ENCODE peak calls at places on chromosomes 1 and 21, in eight cellular contexts. One of them, this sample, is unnamed.
A peak's percentile ranks its signal among the peaks of the same experiment; 100 is the strongest.

GRCh38 chr1:65177457-65177856 is 29.5 kb downstream of the AK4 start:
- DNase-seq in NCI-H1092 treated with DMSO at 0.1 percent for 48 hours: no peak
- DNase-seq in GDM1: no peak
- DNase-seq in BJ: no peak
- DNase-seq in T follicular helper cell: no peak
- DNase-seq in neural progenitor cell: no peak
- DNase-seq in adipocyte: peak; percentile 61
- DNase-seq in naive thymus-derived CD8-positive, alpha-beta T cell: no peak
- DNase-seq in this sample: peak; percentile 87

GRCh38 chr21:36776981-36777617 is 78.2 kb downstream of the SIM2 start:
- DNase-seq in NCI-H1092 treated with DMSO at 0.1 percent for 48 hours: no peak
- DNase-seq in GDM1: no peak
- DNase-seq in BJ: no peak
- DNase-seq in T follicular helper cell: no peak
- DNase-seq in neural progenitor cell: no peak
- DNase-seq in adipocyte: no peak
- DNase-seq in naive thymus-derived CD8-positive, alpha-beta T cell: no peak
- DNase-seq in this sample: no peak

GRCh38 chr21:45996311-45997204 is 15.0 kb downstream of the COL6A1 start:
- DNase-seq in NCI-H1092 treated with DMSO at 0.1 percent for 48 hours: no peak
- DNase-seq in GDM1: no peak
- DNase-seq in BJ: no peak
- DNase-seq in T follicular helper cell: no peak
- DNase-seq in neural progenitor cell: no peak
- DNase-seq in adipocyte: no peak
- DNase-seq in naive thymus-derived CD8-positive, alpha-beta T cell: no peak
- DNase-seq in this sample: no peak

GRCh38 chr21:34042735-34043134 is 30.6 kb upstream of the MRPS6 start:
- DNase-seq in NCI-H1092 treated with DMSO at 0.1 percent for 48 hours: no peak
- DNase-seq in GDM1: no peak
- DNase-seq in BJ: no peak
- DNase-seq in T follicular helper cell: no peak
- DNase-seq in neural progenitor cell: no peak
- DNase-seq in adipocyte: no peak
- DNase-seq in naive thymus-derived CD8-positive, alpha-beta T cell: no peak
- DNase-seq in this sample: peak; percentile 18

GRCh38 chr1:112935474-112936289 is 20.3 kb downstream of the SLC16A1 start:
- DNase-seq in NCI-H1092 treated with DMSO at 0.1 percent for 48 hours: no peak
- DNase-seq in GDM1: no peak
- DNase-seq in BJ: peak; percentile 11
- DNase-seq in T follicular helper cell: no peak
- DNase-seq in neural progenitor cell: no peak
- DNase-seq in adipocyte: peak; percentile 51
- DNase-seq in naive thymus-derived CD8-positive, alpha-beta T cell: no peak
- DNase-seq in this sample: peak; percentile 75

GRCh38 chr21:29499734-29500343 is 201.1 kb downstream of the BACH1 start:
- DNase-seq in NCI-H1092 treated with DMSO at 0.1 percent for 48 hours: no peak
- DNase-seq in GDM1: no peak
- DNase-seq in BJ: no peak
- DNase-seq in T follicular helper cell: no peak
- DNase-seq in neural progenitor cell: peak; percentile 29
- DNase-seq in adipocyte: peak; percentile 44
- DNase-seq in naive thymus-derived CD8-positive, alpha-beta T cell: peak; percentile 5
- DNase-seq in this sample: peak; percentile 71

GRCh38 chr1:26833432-26834405 is 7.2 kb downstream of the ZDHHC18 start:
- DNase-seq in NCI-H1092 treated with DMSO at 0.1 percent for 48 hours: no peak
- DNase-seq in GDM1: peak; percentile 47
- DNase-seq in BJ: no peak
- DNase-seq in T follicular helper cell: peak; percentile 87
- DNase-seq in neural progenitor cell: peak; percentile 65
- DNase-seq in adipocyte: no peak
- DNase-seq in naive thymus-derived CD8-positive, alpha-beta T cell: peak; percentile 92
- DNase-seq in this sample: no peak

GRCh38 chr21:41770901-41771624 is 4.2 kb upstream of the RIPK4 start:
- DNase-seq in NCI-H1092 treated with DMSO at 0.1 percent for 48 hours: no peak
- DNase-seq in GDM1: no peak
- DNase-seq in BJ: no peak
- DNase-seq in T follicular helper cell: no peak
- DNase-seq in neural progenitor cell: peak; percentile 68
- DNase-seq in adipocyte: no peak
- DNase-seq in naive thymus-derived CD8-positive, alpha-beta T cell: no peak
- DNase-seq in this sample: no peak

GRCh38 chr1:43288058-43288784 is 2.8 kb upstream of the C1orf210 start:
- DNase-seq in NCI-H1092 treated with DMSO at 0.1 percent for 48 hours: no peak
- DNase-seq in GDM1: no peak
- DNase-seq in BJ: no peak
- DNase-seq in T follicular helper cell: no peak
- DNase-seq in neural progenitor cell: no peak
- DNase-seq in adipocyte: no peak
- DNase-seq in naive thymus-derived CD8-positive, alpha-beta T cell: no peak
- DNase-seq in this sample: no peak

GRCh38 chr1:228416217-228416971 is at the start of gene TRIM17:
- DNase-seq in NCI-H1092 treated with DMSO at 0.1 percent for 48 hours: peak; percentile 60
- DNase-seq in GDM1: no peak
- DNase-seq in BJ: no peak
- DNase-seq in T follicular helper cell: peak; percentile 6
- DNase-seq in neural progenitor cell: peak; percentile 91
- DNase-seq in adipocyte: peak; percentile 50
- DNase-seq in naive thymus-derived CD8-positive, alpha-beta T cell: peak; percentile 38
- DNase-seq in this sample: peak; percentile 38

GRCh38 chr1:27575861-27576331 is 28.0 kb downstream of the AHDC1 start:
- DNase-seq in NCI-H1092 treated with DMSO at 0.1 percent for 48 hours: no peak
- DNase-seq in GDM1: no peak
- DNase-seq in BJ: no peak
- DNase-seq in T follicular helper cell: no peak
- DNase-seq in neural progenitor cell: peak; percentile 83
- DNase-seq in adipocyte: peak; percentile 65
- DNase-seq in naive thymus-derived CD8-positive, alpha-beta T cell: no peak
- DNase-seq in this sample: peak; percentile 56

This sample was measured in ELR.